ENCODE peak calls at places on chromosomes 11 and 22, in ten cellular contexts. C, M, V, Z, D, E, S, G, K and N are unnamed samples.
A peak's percentile ranks its signal among the peaks of the same experiment; 100 is the strongest.

GRCh38 chr11:126345759-126346585 is 9.5 kb upstream of the ST3GAL4 start:
- DNase-seq in S (peak; percentile 88), M (no peak), E (peak; percentile 89), D (no peak), C (peak; percentile 74), Z (no peak), K (no peak), V (peak; percentile 86), G (no peak), N (no peak)

GRCh38 chr11:4459470-4459869 is 10.4 kb downstream of the OR52K2 start:
- DNase-seq in G (no peak), E (peak; percentile 42), K (peak; percentile 27), M (no peak), D (peak; percentile 49), S (no peak), V (peak; percentile 25), C (no peak), Z (no peak), N (no peak)

GRCh38 chr22:39306456-39307361 is 12.7 kb downstream of the RPL3 start:
- DNase-seq in K (peak; percentile 62), V (no peak), G (no peak), C (no peak), E (peak; percentile 62), M (no peak), D (peak; percentile 75), S (no peak), Z (no peak), N (no peak)

GRCh38 chr11:124313131-124313530 is 618 bp downstream of the OR8D1 start:
- DNase-seq in S (no peak), K (no peak), V (no peak), E (no peak), G (no peak), C (no peak), M (no peak), D (no peak), Z (no peak), N (no peak)

GRCh38 chr11:108538022-108538424 is 39.8 kb upstream of the POGLUT3 start:
- DNase-seq in Z (no peak), D (peak; percentile 54), M (no peak), E (no peak), V (no peak), S (no peak), G (no peak), K (no peak), C (no peak), N (peak; percentile 49)

GRCh38 chr11:68313574-68314202 is 1.3 kb downstream of the LRP5 start:
- DNase-seq in Z (no peak), M (peak; percentile 15), K (no peak), V (peak; percentile 30), C (peak; percentile 6), G (no peak), S (peak; percentile 27), D (no peak), E (no peak), N (no peak)

GRCh38 chr22:39220897-39221850 is 23.6 kb downstream of the PDGFB start:
- DNase-seq in V (peak; percentile 69), K (no peak), Z (no peak), S (no peak), E (no peak), G (no peak), M (no peak), D (no peak), C (no peak), N (no peak)

GRCh38 chr11:46451759-46452158 is 60.2 kb upstream of the CHRM4 start:
- DNase-seq in C (no peak), K (no peak), G (no peak), D (no peak), E (no peak), M (no peak), S (no peak), Z (no peak), V (no peak), N (no peak)

GRCh38 chr22:36332623-36333331 is 55.0 kb downstream of the MYH9 start:
- DNase-seq in E (peak; percentile 73), C (peak; percentile 70), V (peak; percentile 45), M (peak; percentile 52), K (peak; percentile 52), D (no peak), S (no peak), G (no peak), Z (peak; percentile 65), N (peak; percentile 92)

GRCh38 chr11:16612234-16612571 is 126.2 kb upstream of the C11orf58 start:
- DNase-seq in M (no peak), K (no peak), G (no peak), Z (no peak), V (no peak), S (no peak), D (no peak), E (no peak), C (no peak), N (no peak)